ENCODE peak calls at places on chromosomes 7 and 10, in eight cellular contexts. L, I, O, K, J, P, R and S are unnamed samples.

GRCh38 chr7:139494835-139495568 is 11.5 kb upstream of the KLRG2 start:
- DNase-seq in R (no peak), P (no peak), J (no peak), K (no peak), O (no peak), I (no peak), L (no peak), S (no peak)

GRCh38 chr10:74035324-74035723 is 37.4 kb downstream of the VCL start:
- DNase-seq in L (no peak), R (no peak), K (no peak), P (no peak), J (no peak), I (no peak), O (no peak), S (no peak)

GRCh38 chr10:124644281-124644680 is 99.9 kb downstream of the FAM53B start:
- DNase-seq in L (no peak), P (no peak), O (no peak), K (no peak), J (no peak), I (no peak), R (no peak), S (no peak)

GRCh38 chr7:107506683-107507339 is 37.0 kb downstream of the GPR22 start:
- DNase-seq in O (no peak), R (no peak), J (peak; percentile 84), K (no peak), I (no peak), L (no peak), P (no peak), S (no peak)

GRCh38 chr7:95758187-95758586 is 14.2 kb upstream of the DYNC1I1 start:
- DNase-seq in R (no peak), I (no peak), P (no peak), K (no peak), L (no peak), O (no peak), J (no peak), S (no peak)

GRCh38 chr7:23696916-23697441 is 13.0 kb upstream of the STK31 start:
- DNase-seq in P (peak; percentile 84), R (peak; percentile 56), L (peak; percentile 28), O (peak; percentile 64), K (peak; percentile 85), I (no peak), J (peak; percentile 28), S (peak; percentile 66)

GRCh38 chr10:11846542-11846941 is 23.4 kb downstream of the PROSER2 start:
- DNase-seq in P (no peak), K (no peak), R (no peak), I (no peak), O (no peak), J (no peak), L (no peak), S (no peak)

GRCh38 chr7:101690061-101690460 is 61.0 kb upstream of the MYL10 start:
- DNase-seq in K (no peak), R (no peak), J (no peak), I (no peak), P (no peak), L (no peak), O (no peak), S (no peak)

GRCh38 chr10:62017141-62017870 is 115.8 kb downstream of the ARID5B start:
- DNase-seq in J (no peak), P (no peak), K (no peak), R (no peak), O (peak; percentile 28), I (no peak), L (no peak), S (no peak)

GRCh38 chr10:69864321-69864720 is 62.6 kb downstream of the COL13A1 start:
- DNase-seq in I (no peak), K (peak; percentile 62), P (no peak), J (no peak), R (no peak), O (peak; percentile 78), L (no peak), S (peak; percentile 31)

GRCh38 chr7:81937091-81937490 is 167.2 kb upstream of the HGF start:
- DNase-seq in L (no peak), P (no peak), R (no peak), I (no peak), K (no peak), J (no peak), O (no peak), S (no peak)